ENCODE peak calls at places on chromosomes 2 and 18, in six cellular contexts. T is Calu3, J is GM12865, K is nephron progenitor cell, Q is ovary, P is choroid plexus epithelial cell. F is an unnamed sample.

GRCh38 chr18:35178260-35178659 is 62.6 kb upstream of the ZNF397 start:
- DNase-seq in P (peak), J (no peak), K (no peak), T (no peak), Q (no peak), F (no peak)

GRCh38 chr2:80856227-80856626 is 551.7 kb upstream of the LRRTM1 start:
- DNase-seq in T (no peak), P (no peak), J (no peak), Q (no peak), K (no peak), F (no peak)

GRCh38 chr2:190352668-190353536 is 9.5 kb downstream of the INPP1 start:
- DNase-seq in K (no peak), J (no peak), T (no peak), P (no peak), Q (no peak), F (no peak)

GRCh38 chr2:46164581-46165301 is 132.5 kb upstream of the EPAS1 start:
- DNase-seq in Q (peak), J (no peak), P (peak), K (no peak), T (peak), F (no peak)

GRCh38 chr2:203782262-203782976 is 76.0 kb downstream of the CD28 start:
- DNase-seq in K (peak), Q (no peak), J (peak), T (peak), P (peak), F (no peak)

GRCh38 chr2:232781765-232782164 is 5.4 kb upstream of the KCNJ13 start:
- DNase-seq in P (peak), Q (no peak), T (peak), J (peak), K (no peak), F (no peak)

GRCh38 chr2:120576509-120577474 is 158.9 kb upstream of the GLI2 start:
- DNase-seq in Q (peak), J (no peak), T (no peak), K (no peak), P (peak), F (peak)

GRCh38 chr2:233556756-233557736 is 9.5 kb downstream of the USP40 start:
- DNase-seq in K (no peak), P (peak), J (peak), T (peak), Q (no peak), F (no peak)

GRCh38 chr2:182148344-182148743 is 162.7 kb downstream of the PPP1R1C start:
- DNase-seq in T (no peak), J (no peak), K (no peak), P (no peak), Q (no peak), F (no peak)

GRCh38 chr18:76981388-76981968 is 151.1 kb downstream of the MBP start:
- DNase-seq in T (no peak), J (peak), Q (no peak), K (no peak), P (peak), F (no peak)

GRCh38 chr2:88059979-88060906 is 4.7 kb upstream of the KRCC1 start:
- DNase-seq in P (peak), T (no peak), Q (no peak), J (peak), K (peak), F (no peak)

GRCh38 chr18:56789889-56790180 is 138.7 kb downstream of the WDR7 start:
- DNase-seq in J (no peak), T (no peak), K (no peak), P (no peak), Q (no peak), F (no peak)

GRCh38 chr2:48312126-48312525 is 217.8 kb upstream of the STON1 start:
- DNase-seq in Q (no peak), J (no peak), P (no peak), T (no peak), K (no peak), F (no peak)

GRCh38 chr2:127574656-127575055 is 39.2 kb downstream of the MYO7B start:
- DNase-seq in P (no peak), T (no peak), J (no peak), K (no peak), Q (no peak), F (no peak)

GRCh38 chr2:179129574-179130238 is 79.8 kb upstream of the CCDC141 start:
- DNase-seq in J (peak), P (peak), Q (no peak), K (no peak), T (no peak), F (no peak)

GRCh38 chr2:104654813-104655212 is 199.1 kb upstream of the POU3F3 start:
- DNase-seq in J (no peak), P (no peak), Q (no peak), K (no peak), T (no peak), F (no peak)

GRCh38 chr2:124437811-124438210 is 412.7 kb downstream of the CNTNAP5 start:
- DNase-seq in P (no peak), Q (no peak), K (peak), J (no peak), T (no peak), F (no peak)

GRCh38 chr2:20484810-20485611 is 38.1 kb downstream of the RHOB start:
- DNase-seq in J (no peak), K (no peak), P (no peak), Q (no peak), T (no peak), F (no peak)

DNA sequence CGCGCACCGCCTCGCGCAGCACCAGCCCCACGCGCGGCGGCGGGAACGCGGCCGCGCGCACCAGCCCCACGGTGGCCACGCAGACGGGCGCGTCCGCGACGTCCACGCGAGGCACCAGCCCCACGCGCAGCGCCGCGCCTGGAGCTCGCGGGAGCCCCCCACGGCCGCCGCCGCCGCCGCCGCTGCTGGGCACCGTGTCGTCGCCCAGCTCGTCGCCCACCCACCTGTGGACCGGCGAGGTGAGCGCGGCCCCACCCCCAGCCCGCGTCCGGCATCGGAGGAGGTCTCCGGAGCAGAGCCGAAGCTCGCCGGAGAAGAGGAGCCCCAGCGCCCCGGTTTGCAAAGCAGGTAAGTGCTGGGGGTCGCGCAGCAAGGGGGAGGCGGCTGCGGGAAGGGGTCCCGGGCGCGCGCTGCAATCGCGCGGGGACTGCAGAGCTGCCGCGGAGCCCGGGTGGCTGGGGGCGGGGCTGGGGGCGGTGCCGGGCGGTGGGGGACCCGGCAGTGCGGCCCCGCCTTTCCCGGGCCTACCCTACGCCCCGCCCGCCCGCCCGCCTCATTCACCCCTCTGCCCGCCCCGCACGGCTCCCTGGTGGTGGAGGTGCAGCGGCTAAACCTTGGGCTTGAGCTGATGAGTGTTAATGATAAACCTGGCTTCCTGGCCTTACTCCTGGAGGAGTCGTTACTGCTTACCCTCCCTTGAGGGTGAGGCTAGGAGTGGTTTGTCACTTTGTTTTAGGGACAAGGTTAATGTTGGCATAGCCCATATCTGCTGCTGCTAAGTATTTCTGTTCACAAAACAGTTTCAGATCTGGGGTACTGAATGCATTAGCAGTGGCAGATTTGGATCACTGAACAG is 900 bp downstream of the FAM117B start:
- DNase-seq in K (peak), P (peak), J (peak), T (peak), Q (peak), F (no peak)
- TF ChIP-seq CTCF in K (no peak), P (no peak), J (no peak), T (no peak), Q (no peak), F (peak)

GRCh38 chr18:28158083-28158581 is 18.8 kb downstream of the CDH2 start:
- DNase-seq in P (peak), Q (no peak), K (no peak), T (no peak), J (no peak), F (no peak)
- TF ChIP-seq CTCF in P (peak), Q (no peak), K (no peak), T (no peak), J (no peak), F (peak)

GRCh38 chr18:79387615-79388014 is 8.1 kb upstream of the NFATC1 start:
- DNase-seq in T (no peak), K (no peak), Q (no peak), J (no peak), P (no peak), F (no peak)
- TF ChIP-seq CTCF in T (no peak), K (no peak), Q (no peak), J (no peak), P (no peak), F (no peak)

GRCh38 chr18:26457611-26458350 is 90.6 kb downstream of the KCTD1 start:
- DNase-seq in J (no peak), T (no peak), K (peak), Q (no peak), P (no peak), F (no peak)
- TF ChIP-seq CTCF in J (no peak), T (no peak), K (peak), Q (no peak), P (peak), F (no peak)

GRCh38 chr2:196125596-196125995 is 45.8 kb downstream of the STK17B start:
- DNase-seq in P (peak), Q (no peak), K (no peak), J (no peak), T (no peak), F (no peak)

GRCh38 chr2:196131384-196131861 is 40.0 kb downstream of the STK17B start:
- DNase-seq in Q (no peak), T (peak), P (peak), J (peak), K (no peak), F (no peak)

GRCh38 chr2:196131949-196132925 is 39.1 kb downstream of the STK17B start:
- DNase-seq in P (peak), J (peak), T (peak), K (no peak), Q (no peak), F (no peak)

GRCh38 chr2:196130039-196130825 is 41.1 kb downstream of the STK17B start:
- DNase-seq in Q (no peak), T (no peak), P (no peak), J (peak), K (peak), F (no peak)

DNA sequence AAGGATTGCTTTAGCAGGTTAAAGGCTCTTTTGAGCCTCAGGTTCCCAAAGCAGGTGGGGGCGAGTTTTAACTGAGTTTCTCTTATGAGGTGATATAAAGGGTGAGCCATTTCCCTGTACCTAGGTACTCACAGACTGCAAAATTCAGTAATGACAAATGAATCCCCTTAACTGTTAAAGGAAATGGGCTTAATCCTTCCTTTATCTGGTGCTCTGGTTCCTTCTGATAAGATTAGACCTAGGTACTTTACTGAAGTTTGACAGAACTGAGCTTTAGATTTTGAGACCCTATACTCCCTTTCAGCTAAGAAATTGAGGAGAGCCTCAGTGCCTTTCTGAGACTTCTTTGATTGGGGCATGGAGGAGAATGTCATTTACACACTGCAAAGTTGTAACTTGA is 42.6 kb downstream of the STK17B start:
- DNase-seq in J (no peak), K (no peak), P (no peak), Q (no peak), T (no peak), F (no peak)
- TF ChIP-seq CTCF in J (no peak), K (no peak), P (no peak), Q (no peak), T (no peak), F (no peak)

DNA sequence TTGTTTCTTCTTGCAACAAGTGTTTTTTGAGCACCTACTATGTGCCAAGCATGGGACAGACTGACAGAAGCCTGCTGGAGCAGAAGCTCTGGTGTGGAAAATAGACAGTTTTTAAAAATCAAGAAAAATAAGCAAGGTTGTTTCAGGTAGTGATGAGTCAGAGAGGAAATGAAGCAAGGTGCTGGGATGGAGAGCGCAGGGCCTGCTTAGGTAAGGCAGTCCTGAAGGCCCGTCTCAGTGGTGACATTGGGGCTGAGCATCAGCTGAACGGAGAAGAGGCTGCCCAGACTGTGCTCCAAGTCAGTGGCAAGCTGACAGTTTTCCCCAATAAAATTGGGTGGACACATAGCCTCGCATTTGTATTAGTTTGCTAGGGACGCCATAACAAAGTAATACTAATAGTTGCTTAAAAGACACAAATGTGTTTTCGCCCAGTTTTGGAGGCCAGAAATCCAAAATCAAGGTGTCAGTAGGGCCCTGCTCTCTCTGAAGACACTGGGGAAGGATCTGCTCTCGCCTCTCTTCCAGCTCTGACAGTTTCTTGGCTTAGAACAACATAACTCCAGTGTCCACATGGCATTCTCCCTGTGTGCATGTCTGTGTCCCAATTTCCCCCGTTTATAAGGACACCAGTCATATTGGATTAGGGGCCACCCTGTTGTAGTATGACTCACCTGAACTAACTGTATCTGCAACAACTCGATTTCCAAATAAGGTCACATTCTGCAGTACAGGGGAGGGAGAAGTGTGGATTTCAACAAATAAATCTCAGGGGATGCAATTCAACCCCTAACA is 263.4 kb downstream of the SS18 start:
- DNase-seq in T (no peak), Q (no peak), J (no peak), K (no peak), P (no peak), F (no peak)
- TF ChIP-seq CTCF in T (no peak), Q (no peak), J (no peak), K (no peak), P (no peak), F (no peak)